ENCODE peak calls at places on chromosomes 13 and 19, in nine cellular contexts. One of them, this sample, is unnamed.
A peak's percentile ranks its signal among the peaks of the same experiment; 100 is the strongest.

GRCh38 chr19:11361771-11362731 is 6.8 kb downstream of the PLPPR2 start:
- DNase-seq in Daoy: no peak
- DNase-seq in NCI-H460: no peak
- DNase-seq in memory B cell: no peak
- DNase-seq in OCI-LY7: no peak
- DNase-seq in left ventricle myocardium inferior: no peak
- DNase-seq in stimulated activated CD8-positive, alpha-beta memory T cell treated with anti-CD3 and anti-CD28 coated beads, Interleukin-12 subunit alpha, Interleukin-12 subunit beta, amount 100 ng/mL, for 4 hours: no peak
- DNase-seq in HTR-8/SVneo: no peak
- DNase-seq in kidney epithelial cell: no peak
- DNase-seq in this sample: no peak

GRCh38 chr19:10403137-10404021 is at the start of gene CDC37:
- DNase-seq in left ventricle myocardium inferior: peak; percentile 97
- DNase-seq in kidney epithelial cell: peak; percentile 79
- DNase-seq in Daoy: peak; percentile 98
- DNase-seq in memory B cell: peak; percentile 99
- DNase-seq in stimulated activated CD8-positive, alpha-beta memory T cell treated with anti-CD3 and anti-CD28 coated beads, Interleukin-12 subunit alpha, Interleukin-12 subunit beta, amount 100 ng/mL, for 4 hours: peak; percentile 98
- DNase-seq in HTR-8/SVneo: peak; percentile 98
- DNase-seq in NCI-H460: peak; percentile 90
- DNase-seq in OCI-LY7: peak; percentile 98
- DNase-seq in this sample: peak; percentile 81

GRCh38 chr13:25111557-25111956 is 15.6 kb downstream of the PABPC3 start:
- DNase-seq in OCI-LY7: no peak
- DNase-seq in HTR-8/SVneo: no peak
- DNase-seq in stimulated activated CD8-positive, alpha-beta memory T cell treated with anti-CD3 and anti-CD28 coated beads, Interleukin-12 subunit alpha, Interleukin-12 subunit beta, amount 100 ng/mL, for 4 hours: no peak
- DNase-seq in left ventricle myocardium inferior: no peak
- DNase-seq in memory B cell: no peak
- DNase-seq in Daoy: no peak
- DNase-seq in NCI-H460: no peak
- DNase-seq in kidney epithelial cell: no peak
- DNase-seq in this sample: peak; percentile 14

GRCh38 chr19:12065100-12065538 is 588 bp downstream of the ZNF844 start:
- DNase-seq in Daoy: peak; percentile 15
- DNase-seq in HTR-8/SVneo: no peak
- DNase-seq in stimulated activated CD8-positive, alpha-beta memory T cell treated with anti-CD3 and anti-CD28 coated beads, Interleukin-12 subunit alpha, Interleukin-12 subunit beta, amount 100 ng/mL, for 4 hours: no peak
- DNase-seq in NCI-H460: no peak
- DNase-seq in OCI-LY7: no peak
- DNase-seq in left ventricle myocardium inferior: peak; percentile 22
- DNase-seq in memory B cell: no peak
- DNase-seq in kidney epithelial cell: no peak
- DNase-seq in this sample: no peak

GRCh38 chr13:112651306-112651705 is 38.5 kb upstream of the ATP11A start:
- DNase-seq in Daoy: no peak
- DNase-seq in kidney epithelial cell: no peak
- DNase-seq in OCI-LY7: no peak
- DNase-seq in NCI-H460: no peak
- DNase-seq in HTR-8/SVneo: no peak
- DNase-seq in stimulated activated CD8-positive, alpha-beta memory T cell treated with anti-CD3 and anti-CD28 coated beads, Interleukin-12 subunit alpha, Interleukin-12 subunit beta, amount 100 ng/mL, for 4 hours: no peak
- DNase-seq in left ventricle myocardium inferior: no peak
- DNase-seq in memory B cell: no peak
- DNase-seq in this sample: no peak

GRCh38 chr13:30107536-30108136 is 199.7 kb downstream of the KATNAL1 start:
- DNase-seq in NCI-H460: no peak
- DNase-seq in OCI-LY7: no peak
- DNase-seq in kidney epithelial cell: no peak
- DNase-seq in left ventricle myocardium inferior: no peak
- DNase-seq in memory B cell: no peak
- DNase-seq in HTR-8/SVneo: no peak
- DNase-seq in Daoy: peak; percentile 34
- DNase-seq in stimulated activated CD8-positive, alpha-beta memory T cell treated with anti-CD3 and anti-CD28 coated beads, Interleukin-12 subunit alpha, Interleukin-12 subunit beta, amount 100 ng/mL, for 4 hours: no peak
- DNase-seq in this sample: no peak

GRCh38 chr13:53191091-53191490 is 162.5 kb downstream of the OLFM4 start:
- DNase-seq in stimulated activated CD8-positive, alpha-beta memory T cell treated with anti-CD3 and anti-CD28 coated beads, Interleukin-12 subunit alpha, Interleukin-12 subunit beta, amount 100 ng/mL, for 4 hours: no peak
- DNase-seq in left ventricle myocardium inferior: no peak
- DNase-seq in kidney epithelial cell: no peak
- DNase-seq in HTR-8/SVneo: peak; percentile 5
- DNase-seq in memory B cell: no peak
- DNase-seq in Daoy: peak; percentile 61
- DNase-seq in NCI-H460: no peak
- DNase-seq in OCI-LY7: no peak
- DNase-seq in this sample: no peak

GRCh38 chr13:77918391-77919261 is at the start of gene EDNRB:
- DNase-seq in OCI-LY7: no peak
- DNase-seq in HTR-8/SVneo: no peak
- DNase-seq in left ventricle myocardium inferior: peak; percentile 59
- DNase-seq in memory B cell: no peak
- DNase-seq in NCI-H460: peak; percentile 5
- DNase-seq in kidney epithelial cell: no peak
- DNase-seq in stimulated activated CD8-positive, alpha-beta memory T cell treated with anti-CD3 and anti-CD28 coated beads, Interleukin-12 subunit alpha, Interleukin-12 subunit beta, amount 100 ng/mL, for 4 hours: no peak
- DNase-seq in Daoy: peak; percentile 21
- DNase-seq in this sample: no peak

GRCh38 chr19:41612483-41612882 is 14.4 kb downstream of the CEACAM4 start:
- DNase-seq in HTR-8/SVneo: no peak
- DNase-seq in left ventricle myocardium inferior: no peak
- DNase-seq in OCI-LY7: no peak
- DNase-seq in memory B cell: no peak
- DNase-seq in NCI-H460: no peak
- DNase-seq in Daoy: no peak
- DNase-seq in kidney epithelial cell: no peak
- DNase-seq in stimulated activated CD8-positive, alpha-beta memory T cell treated with anti-CD3 and anti-CD28 coated beads, Interleukin-12 subunit alpha, Interleukin-12 subunit beta, amount 100 ng/mL, for 4 hours: no peak
- DNase-seq in this sample: no peak

This sample was measured in non-pigmented ciliary epithelial cell.